ENCODE peak calls at places on chromosomes 12 and 14, in seven cellular contexts. One of them, this sample, is unnamed.

GRCh38 chr14:89953602-89954001 is 928 bp downstream of the EFCAB11 start:
- DNase-seq in CD8-positive, alpha-beta memory T cell: no peak
- DNase-seq in GM23248: peak
- DNase-seq in brain microvascular endothelial cell: no peak
- DNase-seq in sigmoid colon: no peak
- DNase-seq in psoas muscle: no peak
- DNase-seq in left ventricle myocardium inferior: no peak
- DNase-seq in this sample: no peak

GRCh38 chr12:68086019-68086603 is 73.4 kb downstream of the IFNG start:
- DNase-seq in psoas muscle: no peak
- DNase-seq in left ventricle myocardium inferior: no peak
- DNase-seq in brain microvascular endothelial cell: no peak
- DNase-seq in GM23248: no peak
- DNase-seq in sigmoid colon: no peak
- DNase-seq in CD8-positive, alpha-beta memory T cell: no peak
- DNase-seq in this sample: no peak

GRCh38 chr12:3837049-3837448 is 36.1 kb downstream of the PARP11 start:
- DNase-seq in sigmoid colon: no peak
- DNase-seq in left ventricle myocardium inferior: no peak
- DNase-seq in CD8-positive, alpha-beta memory T cell: no peak
- DNase-seq in GM23248: no peak
- DNase-seq in psoas muscle: no peak
- DNase-seq in brain microvascular endothelial cell: no peak
- DNase-seq in this sample: no peak

GRCh38 chr12:119024226-119024810 is 43.0 kb downstream of the SRRM4 start:
- DNase-seq in brain microvascular endothelial cell: no peak
- DNase-seq in GM23248: no peak
- DNase-seq in left ventricle myocardium inferior: no peak
- DNase-seq in psoas muscle: no peak
- DNase-seq in CD8-positive, alpha-beta memory T cell: no peak
- DNase-seq in sigmoid colon: no peak
- DNase-seq in this sample: no peak

GRCh38 chr12:118145798-118146156 is 9.9 kb downstream of the PEBP1 start:
- DNase-seq in sigmoid colon: no peak
- DNase-seq in CD8-positive, alpha-beta memory T cell: no peak
- DNase-seq in psoas muscle: no peak
- DNase-seq in GM23248: no peak
- DNase-seq in left ventricle myocardium inferior: no peak
- DNase-seq in brain microvascular endothelial cell: no peak
- DNase-seq in this sample: no peak

GRCh38 chr14:103194256-103195045 is 71.2 kb downstream of the TNFAIP2 start:
- DNase-seq in sigmoid colon: peak
- DNase-seq in psoas muscle: no peak
- DNase-seq in GM23248: peak
- DNase-seq in CD8-positive, alpha-beta memory T cell: no peak
- DNase-seq in brain microvascular endothelial cell: no peak
- DNase-seq in left ventricle myocardium inferior: no peak
- DNase-seq in this sample: no peak

GRCh38 chr12:19648173-19648572 is 208.9 kb downstream of the AEBP2 start:
- DNase-seq in psoas muscle: no peak
- DNase-seq in left ventricle myocardium inferior: no peak
- DNase-seq in CD8-positive, alpha-beta memory T cell: no peak
- DNase-seq in GM23248: no peak
- DNase-seq in sigmoid colon: no peak
- DNase-seq in brain microvascular endothelial cell: no peak
- DNase-seq in this sample: no peak

GRCh38 chr12:128542844-128543243 is 275.9 kb downstream of the TMEM132C start:
- DNase-seq in sigmoid colon: no peak
- DNase-seq in psoas muscle: no peak
- DNase-seq in left ventricle myocardium inferior: no peak
- DNase-seq in CD8-positive, alpha-beta memory T cell: no peak
- DNase-seq in GM23248: no peak
- DNase-seq in brain microvascular endothelial cell: no peak
- DNase-seq in this sample: no peak

GRCh38 chr14:63174760-63175191 is 29.5 kb upstream of the RHOJ start:
- DNase-seq in sigmoid colon: no peak
- DNase-seq in brain microvascular endothelial cell: peak
- DNase-seq in left ventricle myocardium inferior: no peak
- DNase-seq in GM23248: peak
- DNase-seq in CD8-positive, alpha-beta memory T cell: no peak
- DNase-seq in psoas muscle: no peak
- DNase-seq in this sample: no peak

GRCh38 chr12:101761347-101761746 is 22.1 kb upstream of the SYCP3 start:
- DNase-seq in CD8-positive, alpha-beta memory T cell: no peak
- DNase-seq in sigmoid colon: no peak
- DNase-seq in left ventricle myocardium inferior: no peak
- DNase-seq in brain microvascular endothelial cell: peak
- DNase-seq in GM23248: no peak
- DNase-seq in psoas muscle: no peak
- DNase-seq in this sample: no peak

GRCh38 chr14:103316723-103317122 is 17.3 kb upstream of the EIF5 start:
- DNase-seq in sigmoid colon: no peak
- DNase-seq in left ventricle myocardium inferior: no peak
- DNase-seq in psoas muscle: no peak
- DNase-seq in brain microvascular endothelial cell: no peak
- DNase-seq in GM23248: no peak
- DNase-seq in CD8-positive, alpha-beta memory T cell: no peak
- DNase-seq in this sample: no peak

GRCh38 chr14:30389134-30389900 is 169.6 kb upstream of the G2E3 start:
- DNase-seq in sigmoid colon: no peak
- DNase-seq in brain microvascular endothelial cell: no peak
- DNase-seq in CD8-positive, alpha-beta memory T cell: no peak
- DNase-seq in psoas muscle: peak
- DNase-seq in GM23248: peak
- DNase-seq in left ventricle myocardium inferior: peak
- DNase-seq in this sample: no peak

GRCh38 chr14:88834883-88835431 is 10.5 kb downstream of the TTC8 start:
- DNase-seq in left ventricle myocardium inferior: no peak
- DNase-seq in sigmoid colon: no peak
- DNase-seq in CD8-positive, alpha-beta memory T cell: no peak
- DNase-seq in brain microvascular endothelial cell: peak
- DNase-seq in GM23248: peak
- DNase-seq in psoas muscle: no peak
- DNase-seq in this sample: no peak

GRCh38 chr12:96425321-96425720 is 25.1 kb upstream of the CDK17 start:
- DNase-seq in psoas muscle: no peak
- DNase-seq in sigmoid colon: no peak
- DNase-seq in GM23248: peak
- DNase-seq in left ventricle myocardium inferior: no peak
- DNase-seq in CD8-positive, alpha-beta memory T cell: no peak
- DNase-seq in brain microvascular endothelial cell: peak
- DNase-seq in this sample: no peak

GRCh38 chr12:56119361-56119796 is 1.3 kb downstream of the ZC3H10 start:
- DNase-seq in psoas muscle: peak
- DNase-seq in GM23248: peak
- DNase-seq in brain microvascular endothelial cell: peak
- DNase-seq in left ventricle myocardium inferior: peak
- DNase-seq in sigmoid colon: peak
- DNase-seq in CD8-positive, alpha-beta memory T cell: peak
- DNase-seq in this sample: peak

GRCh38 chr12:113582521-113583218 is 111.0 kb upstream of the LHX5 start:
- DNase-seq in sigmoid colon: no peak
- DNase-seq in left ventricle myocardium inferior: no peak
- DNase-seq in CD8-positive, alpha-beta memory T cell: no peak
- DNase-seq in brain microvascular endothelial cell: no peak
- DNase-seq in GM23248: no peak
- DNase-seq in psoas muscle: no peak
- DNase-seq in this sample: no peak

GRCh38 chr12:52191841-52192791 is at the start of gene KRT80:
- DNase-seq in left ventricle myocardium inferior: peak
- DNase-seq in GM23248: peak
- DNase-seq in brain microvascular endothelial cell: peak
- DNase-seq in sigmoid colon: peak
- DNase-seq in CD8-positive, alpha-beta memory T cell: no peak
- DNase-seq in psoas muscle: peak
- DNase-seq in this sample: peak

GRCh38 chr14:67515386-67516079 is 17.6 kb upstream of the PLEKHH1 start:
- DNase-seq in GM23248: peak
- DNase-seq in brain microvascular endothelial cell: no peak
- DNase-seq in CD8-positive, alpha-beta memory T cell: no peak
- DNase-seq in psoas muscle: no peak
- DNase-seq in left ventricle myocardium inferior: no peak
- DNase-seq in sigmoid colon: no peak
- DNase-seq in this sample: no peak

GRCh38 chr12:31362759-31363415 is 36.9 kb upstream of the SINHCAF start:
- DNase-seq in left ventricle myocardium inferior: no peak
- DNase-seq in brain microvascular endothelial cell: no peak
- DNase-seq in psoas muscle: no peak
- DNase-seq in sigmoid colon: no peak
- DNase-seq in CD8-positive, alpha-beta memory T cell: peak
- DNase-seq in GM23248: no peak
- DNase-seq in this sample: no peak

GRCh38 chr12:108333898-108334699 is 5.0 kb downstream of the CMKLR1 start:
- DNase-seq in psoas muscle: no peak
- DNase-seq in brain microvascular endothelial cell: peak
- DNase-seq in GM23248: peak
- DNase-seq in sigmoid colon: peak
- DNase-seq in CD8-positive, alpha-beta memory T cell: no peak
- DNase-seq in left ventricle myocardium inferior: no peak
- DNase-seq in this sample: no peak

GRCh38 chr14:35370969-35371368 is 33.6 kb downstream of the NFKBIA start:
- DNase-seq in sigmoid colon: no peak
- DNase-seq in brain microvascular endothelial cell: no peak
- DNase-seq in GM23248: no peak
- DNase-seq in CD8-positive, alpha-beta memory T cell: no peak
- DNase-seq in psoas muscle: no peak
- DNase-seq in left ventricle myocardium inferior: no peak
- DNase-seq in this sample: no peak

GRCh38 chr14:35368583-35368982 is 36.0 kb downstream of the NFKBIA start:
- DNase-seq in psoas muscle: no peak
- DNase-seq in CD8-positive, alpha-beta memory T cell: no peak
- DNase-seq in brain microvascular endothelial cell: no peak
- DNase-seq in sigmoid colon: no peak
- DNase-seq in left ventricle myocardium inferior: no peak
- DNase-seq in GM23248: no peak
- DNase-seq in this sample: no peak

GRCh38 chr14:35368139-35368460 is 36.4 kb downstream of the NFKBIA start:
- DNase-seq in sigmoid colon: no peak
- DNase-seq in brain microvascular endothelial cell: no peak
- DNase-seq in left ventricle myocardium inferior: no peak
- DNase-seq in psoas muscle: no peak
- DNase-seq in GM23248: no peak
- DNase-seq in CD8-positive, alpha-beta memory T cell: no peak
- DNase-seq in this sample: no peak

GRCh38 chr14:35368993-35369392 is 35.6 kb downstream of the NFKBIA start:
- DNase-seq in left ventricle myocardium inferior: no peak
- DNase-seq in psoas muscle: no peak
- DNase-seq in brain microvascular endothelial cell: no peak
- DNase-seq in CD8-positive, alpha-beta memory T cell: no peak
- DNase-seq in sigmoid colon: no peak
- DNase-seq in GM23248: no peak
- DNase-seq in this sample: no peak

GRCh38 chr14:35369701-35370191 is 34.8 kb downstream of the NFKBIA start:
- DNase-seq in left ventricle myocardium inferior: no peak
- DNase-seq in brain microvascular endothelial cell: no peak
- DNase-seq in sigmoid colon: no peak
- DNase-seq in GM23248: peak
- DNase-seq in CD8-positive, alpha-beta memory T cell: no peak
- DNase-seq in psoas muscle: no peak
- DNase-seq in this sample: no peak
- H3K27ac ChIP-seq in left ventricle myocardium inferior: no peak
- H3K27ac ChIP-seq in brain microvascular endothelial cell: no peak
- H3K27ac ChIP-seq in sigmoid colon: no peak
- H3K27ac ChIP-seq in GM23248: no peak
- H3K27ac ChIP-seq in CD8-positive, alpha-beta memory T cell: no peak
- H3K27ac ChIP-seq in psoas muscle: no peak
- H3K27ac ChIP-seq in this sample: no peak

GRCh38 chr12:49346659-49347306 is at the start of gene DNAJC22:
- DNase-seq in sigmoid colon: peak
- DNase-seq in psoas muscle: no peak
- DNase-seq in brain microvascular endothelial cell: no peak
- DNase-seq in GM23248: peak
- DNase-seq in CD8-positive, alpha-beta memory T cell: peak
- DNase-seq in left ventricle myocardium inferior: no peak
- DNase-seq in this sample: no peak
- H3K27ac ChIP-seq in sigmoid colon: no peak
- H3K27ac ChIP-seq in psoas muscle: no peak
- H3K27ac ChIP-seq in brain microvascular endothelial cell: no peak
- H3K27ac ChIP-seq in GM23248: no peak
- H3K27ac ChIP-seq in CD8-positive, alpha-beta memory T cell: no peak
- H3K27ac ChIP-seq in left ventricle myocardium inferior: no peak
- H3K27ac ChIP-seq in this sample: no peak

GRCh38 chr14:100130471-100130870 is 29.0 kb downstream of the DEGS2 start:
- DNase-seq in psoas muscle: no peak
- DNase-seq in left ventricle myocardium inferior: no peak
- DNase-seq in sigmoid colon: no peak
- DNase-seq in brain microvascular endothelial cell: no peak
- DNase-seq in GM23248: no peak
- DNase-seq in CD8-positive, alpha-beta memory T cell: no peak
- DNase-seq in this sample: no peak

GRCh38 chr14:100131181-100131580 is 28.3 kb downstream of the DEGS2 start:
- DNase-seq in GM23248: no peak
- DNase-seq in psoas muscle: no peak
- DNase-seq in CD8-positive, alpha-beta memory T cell: no peak
- DNase-seq in sigmoid colon: no peak
- DNase-seq in left ventricle myocardium inferior: no peak
- DNase-seq in brain microvascular endothelial cell: no peak
- DNase-seq in this sample: no peak

GRCh38 chr14:100127853-100128455 is 31.5 kb downstream of the DEGS2 start:
- DNase-seq in GM23248: no peak
- DNase-seq in left ventricle myocardium inferior: no peak
- DNase-seq in sigmoid colon: no peak
- DNase-seq in brain microvascular endothelial cell: no peak
- DNase-seq in psoas muscle: no peak
- DNase-seq in CD8-positive, alpha-beta memory T cell: no peak
- DNase-seq in this sample: no peak

GRCh38 chr14:100128688-100129087 is 30.8 kb downstream of the DEGS2 start:
- DNase-seq in psoas muscle: peak
- DNase-seq in brain microvascular endothelial cell: no peak
- DNase-seq in GM23248: no peak
- DNase-seq in left ventricle myocardium inferior: no peak
- DNase-seq in CD8-positive, alpha-beta memory T cell: no peak
- DNase-seq in sigmoid colon: no peak
- DNase-seq in this sample: peak

DNA sequence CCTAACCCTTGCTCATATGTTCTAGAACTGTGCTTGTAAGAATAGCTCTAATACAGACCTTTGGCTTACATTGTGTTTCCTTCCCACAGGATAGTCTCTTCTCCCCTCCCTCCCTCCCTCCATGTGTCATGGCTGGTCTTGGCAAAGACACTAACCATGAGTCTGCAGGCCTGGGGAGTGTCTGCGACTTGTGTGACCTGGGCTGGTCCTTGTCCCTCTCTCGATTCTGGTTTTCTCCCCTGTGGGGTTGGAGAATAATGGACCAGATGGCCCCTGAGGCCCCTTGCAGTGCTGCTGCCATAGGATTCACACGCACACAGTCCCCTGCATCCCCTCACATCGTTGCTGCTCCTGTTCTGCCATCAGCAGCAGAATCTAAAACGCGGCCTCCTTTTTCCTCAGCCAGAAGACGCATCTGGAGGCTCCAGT is 30.3 kb downstream of the DEGS2 start:
- DNase-seq in GM23248: peak
- DNase-seq in psoas muscle: no peak
- DNase-seq in left ventricle myocardium inferior: no peak
- DNase-seq in CD8-positive, alpha-beta memory T cell: no peak
- DNase-seq in brain microvascular endothelial cell: no peak
- DNase-seq in sigmoid colon: no peak
- DNase-seq in this sample: peak
- H3K27ac ChIP-seq in GM23248: peak
- H3K27ac ChIP-seq in psoas muscle: no peak
- H3K27ac ChIP-seq in left ventricle myocardium inferior: peak
- H3K27ac ChIP-seq in CD8-positive, alpha-beta memory T cell: no peak
- H3K27ac ChIP-seq in brain microvascular endothelial cell: no peak
- H3K27ac ChIP-seq in sigmoid colon: no peak
- H3K27ac ChIP-seq in this sample: peak

GRCh38 chr14:77098470-77099353 is 654 bp downstream of the CIPC start:
- DNase-seq in left ventricle myocardium inferior: peak
- DNase-seq in GM23248: peak
- DNase-seq in psoas muscle: peak
- DNase-seq in sigmoid colon: peak
- DNase-seq in brain microvascular endothelial cell: no peak
- DNase-seq in CD8-positive, alpha-beta memory T cell: peak
- DNase-seq in this sample: peak
- H3K27ac ChIP-seq in left ventricle myocardium inferior: peak
- H3K27ac ChIP-seq in GM23248: peak
- H3K27ac ChIP-seq in psoas muscle: peak
- H3K27ac ChIP-seq in sigmoid colon: peak
- H3K27ac ChIP-seq in brain microvascular endothelial cell: peak
- H3K27ac ChIP-seq in CD8-positive, alpha-beta memory T cell: peak
- H3K27ac ChIP-seq in this sample: peak